ENCODE peak calls at places on chromosomes 1 and 21, in five cellular contexts. G is thyroid gland, M is AG10803, Y is epithelial cell of esophagus, D is heart right ventricle. Z is an unnamed sample.

GRCh38 chr1:172885976-172886375 is 164.8 kb downstream of the TNFSF18 start:
- DNase-seq in G (no peak), M (peak; percentile 70), Y (peak; percentile 35), D (no peak), Z (no peak)

GRCh38 chr1:206476591-206476990 is 6.3 kb downstream of the IKBKE start:
- DNase-seq in G (no peak), M (no peak), Y (no peak), D (no peak), Z (no peak)

GRCh38 chr1:236168716-236169429 is 26.5 kb downstream of the GPR137B start:
- DNase-seq in G (peak; percentile 35), M (peak; percentile 23), Y (peak; percentile 40), D (peak; percentile 46), Z (peak; percentile 82)

GRCh38 chr1:31891280-31891679 is 46.9 kb downstream of the PTP4A2 start:
- DNase-seq in G (no peak), M (no peak), Y (peak; percentile 15), D (no peak), Z (no peak)

GRCh38 chr1:2526824-2527552 is 592 bp upstream of the PANK4 start:
- DNase-seq in G (peak; percentile 31), M (peak; percentile 54), Y (peak; percentile 85), D (peak; percentile 70), Z (peak; percentile 24)

GRCh38 chr1:210686841-210687240 is 358.1 kb downstream of the HHAT start:
- DNase-seq in G (no peak), M (peak; percentile 16), Y (no peak), D (no peak), Z (no peak)

GRCh38 chr1:77824083-77824482 is 44.6 kb downstream of the MIGA1 start:
- DNase-seq in G (no peak), M (peak; percentile 82), Y (peak; percentile 60), D (no peak), Z (peak; percentile 69)

GRCh38 chr1:240344918-240345317 is 253.2 kb downstream of the FMN2 start:
- DNase-seq in G (no peak), M (peak; percentile 38), Y (no peak), D (no peak), Z (no peak)

GRCh38 chr1:72954943-72955342 is 672.6 kb upstream of the NEGR1 start:
- DNase-seq in G (no peak), M (no peak), Y (peak; percentile 9), D (no peak), Z (no peak)

GRCh38 chr1:160351629-160352028 is 8.4 kb downstream of the NCSTN start:
- DNase-seq in G (no peak), M (no peak), Y (no peak), D (peak; percentile 40), Z (no peak)

GRCh38 chr1:110686188-110686587 is 11.4 kb upstream of the KCNA3 start:
- DNase-seq in G (no peak), M (no peak), Y (no peak), D (no peak), Z (no peak)

GRCh38 chr1:240706150-240706904 is 94.4 kb upstream of the GREM2 start:
- DNase-seq in G (no peak), M (peak; percentile 87), Y (no peak), D (no peak), Z (peak; percentile 46)

GRCh38 chr1:26278303-26278702 is 1.6 kb upstream of the SH3BGRL3 start:
- DNase-seq in G (peak; percentile 86), M (peak; percentile 82), Y (peak; percentile 98), D (no peak), Z (peak; percentile 53)

GRCh38 chr1:218351617-218352438 is 6.7 kb downstream of the TGFB2 start:
- DNase-seq in G (peak; percentile 18), M (no peak), Y (peak; percentile 26), D (no peak), Z (peak; percentile 86)

GRCh38 chr21:43196789-43197188 is 28.0 kb downstream of the CRYAA start:
- DNase-seq in G (peak; percentile 66), M (no peak), Y (peak; percentile 86), D (no peak), Z (peak; percentile 48)

GRCh38 chr1:94697839-94698238 is 122.3 kb upstream of the SLC44A3 start:
- DNase-seq in G (no peak), M (no peak), Y (no peak), D (no peak), Z (no peak)

GRCh38 chr1:233668725-233669294 is 54.9 kb downstream of the KCNK1 start:
- DNase-seq in G (no peak), M (peak; percentile 40), Y (peak; percentile 89), D (no peak), Z (peak; percentile 57)

GRCh38 chr1:145706282-145706681 is 886 bp downstream of the PDZK1 start:
- DNase-seq in G (no peak), M (peak; percentile 39), Y (peak; percentile 99), D (no peak), Z (no peak)

GRCh38 chr1:17244826-17245740 is 3.8 kb upstream of the PADI3 start:
- DNase-seq in G (no peak), M (no peak), Y (peak; percentile 63), D (no peak), Z (no peak)

GRCh38 chr21:27572681-27573080 is 605.8 kb upstream of the ADAMTS5 start:
- DNase-seq in G (no peak), M (peak; percentile 91), Y (peak; percentile 83), D (no peak), Z (peak; percentile 47)

GRCh38 chr1:239308701-239309333 is 77.6 kb upstream of the CHRM3 start:
- DNase-seq in G (peak; percentile 16), M (no peak), Y (peak; percentile 22), D (no peak), Z (no peak)

GRCh38 chr1:235908742-235909520 is 42.2 kb upstream of the LYST start:
- DNase-seq in G (peak; percentile 69), M (peak; percentile 92), Y (peak; percentile 98), D (no peak), Z (peak; percentile 72)

DNA sequence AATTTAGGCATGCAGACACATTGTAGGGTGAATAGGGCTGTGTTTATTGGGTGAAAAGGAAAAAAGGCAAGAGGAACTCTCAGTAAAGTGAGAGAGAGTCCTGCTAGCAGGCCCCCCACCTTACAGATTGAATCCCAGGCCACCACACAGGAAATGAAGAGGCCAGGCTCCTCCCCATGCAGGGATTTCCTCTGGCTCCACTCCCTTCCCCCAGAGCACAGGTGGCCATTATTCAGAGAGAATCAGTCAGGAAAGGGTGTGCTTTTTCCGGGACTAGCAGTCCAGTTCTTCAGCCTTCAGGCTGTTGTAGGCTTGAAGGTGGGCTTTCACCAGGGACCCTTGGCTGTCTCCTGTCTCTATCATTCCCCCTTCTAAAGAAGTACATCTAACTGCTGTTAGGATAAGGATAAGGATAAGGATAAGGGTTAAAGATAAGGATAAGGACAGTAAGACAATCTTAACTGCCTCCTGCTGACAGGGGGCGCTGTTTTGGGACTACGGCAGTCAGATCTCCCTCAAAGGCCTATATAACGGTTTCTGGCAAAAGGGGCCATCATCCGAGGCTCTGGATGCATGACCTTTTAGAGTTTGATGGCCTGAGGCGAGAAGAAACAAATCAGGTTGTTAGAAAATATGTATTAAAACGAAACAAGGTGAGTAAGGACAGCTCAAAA is 26.3 kb downstream of the ZNF648 start:
- DNase-seq in G (no peak), M (no peak), Y (no peak), D (no peak), Z (no peak)
- TF ChIP-seq CTCF in G (no peak), M (peak; percentile 6), Y (no peak), D (peak; percentile 38), Z (no peak)

DNA sequence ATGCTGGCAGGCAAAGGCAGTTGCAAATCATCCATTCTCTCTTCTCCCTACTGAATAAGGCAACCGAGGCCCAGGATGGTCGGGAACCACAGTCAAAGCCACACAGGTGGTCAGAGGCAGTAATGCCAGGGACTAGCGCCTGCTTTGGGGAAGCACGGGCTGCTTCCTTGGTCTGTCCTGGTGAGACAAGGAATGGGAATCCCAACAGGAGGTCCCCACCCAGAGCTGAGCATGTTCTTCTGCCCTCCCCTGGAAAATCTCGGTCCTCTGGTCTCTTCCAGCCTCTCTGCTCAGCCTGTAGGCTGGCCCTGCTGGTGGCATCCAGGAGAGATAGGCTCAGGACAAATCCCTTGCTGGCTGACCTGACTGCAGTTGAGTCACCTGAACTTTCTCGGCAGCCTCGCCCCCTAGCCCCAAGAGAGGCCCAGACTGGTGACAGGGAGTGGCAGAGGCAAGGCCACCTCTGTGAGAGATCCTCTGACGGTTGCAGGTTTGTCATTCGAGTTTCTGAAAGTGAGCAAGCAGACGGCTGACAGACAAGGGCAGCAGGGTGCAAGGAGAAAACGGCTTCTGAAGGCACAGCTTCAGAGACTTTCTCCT is 5.8 kb downstream of the OLIG1 start:
- DNase-seq in G (no peak), M (no peak), Y (no peak), D (no peak), Z (no peak)
- H3K4me3 ChIP-seq in G (no peak overlapping the region), M (no peak overlapping the region), Y (no peak overlapping the region), D (no peak overlapping the region), Z (no peak overlapping the region)

GRCh38 chr1:76759171-76759860 is 108.0 kb upstream of the ST6GALNAC5 start:
- DNase-seq in G (no peak), M (no peak), Y (no peak), D (no peak), Z (no peak)

GRCh38 chr1:76759950-76760349 is 107.3 kb upstream of the ST6GALNAC5 start:
- DNase-seq in G (peak; percentile 59), M (peak; percentile 40), Y (peak; percentile 43), D (no peak), Z (peak; percentile 47)

GRCh38 chr1:76766381-76766780 is 100.9 kb upstream of the ST6GALNAC5 start:
- DNase-seq in G (no peak), M (no peak), Y (no peak), D (no peak), Z (no peak)

GRCh38 chr1:76763678-76764077 is 103.6 kb upstream of the ST6GALNAC5 start:
- DNase-seq in G (no peak), M (no peak), Y (no peak), D (no peak), Z (no peak)

DNA sequence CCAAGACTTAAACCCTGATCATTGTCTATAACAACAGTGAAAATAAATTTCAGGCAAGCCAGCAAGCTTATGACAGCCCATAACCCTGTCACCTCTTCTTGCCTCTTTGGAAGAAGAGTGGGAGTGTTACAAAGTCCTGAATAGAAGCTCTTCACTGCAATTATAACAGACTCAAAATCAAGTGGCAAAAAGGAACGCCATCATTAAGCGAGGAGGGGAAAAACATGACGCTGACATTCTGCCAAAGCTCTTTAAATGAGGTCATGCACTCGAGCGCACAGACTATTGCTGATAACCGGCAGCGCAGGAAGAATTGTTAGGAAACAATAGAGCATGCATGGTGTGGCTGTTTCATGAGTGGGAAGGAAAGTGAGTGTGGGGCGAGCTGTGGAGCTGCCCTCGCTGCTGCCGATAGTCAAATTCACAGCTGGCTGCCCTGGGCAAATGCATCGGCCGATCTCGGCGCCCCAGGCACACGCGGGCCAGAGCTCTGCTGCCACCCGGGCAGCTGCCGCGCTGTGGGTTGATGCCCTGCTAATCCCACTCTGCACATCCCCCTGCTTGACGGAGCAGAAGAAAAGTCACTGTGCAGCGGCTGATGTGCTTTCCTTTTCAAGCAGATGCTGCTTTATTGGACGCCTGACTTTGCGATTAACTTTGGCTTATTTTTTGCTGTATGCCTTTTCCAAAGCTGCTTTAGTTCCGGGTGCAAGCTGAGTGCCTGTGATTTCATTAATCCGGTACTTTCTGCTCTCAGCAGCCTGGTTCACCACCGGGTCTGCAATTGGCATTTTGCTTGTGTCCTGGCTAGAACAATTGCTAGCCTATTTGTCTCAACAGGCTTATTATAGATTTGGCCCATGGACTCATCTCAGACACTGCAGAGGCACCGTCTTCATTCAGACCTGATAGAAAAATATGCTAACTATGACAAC is 102.4 kb upstream of the ST6GALNAC5 start:
- DNase-seq in G (peak; percentile 64), M (no peak), Y (no peak), D (peak; percentile 13), Z (peak; percentile 26)
- TF ChIP-seq CTCF in G (no peak), M (no peak), Y (no peak), D (no peak), Z (no peak)

DNA sequence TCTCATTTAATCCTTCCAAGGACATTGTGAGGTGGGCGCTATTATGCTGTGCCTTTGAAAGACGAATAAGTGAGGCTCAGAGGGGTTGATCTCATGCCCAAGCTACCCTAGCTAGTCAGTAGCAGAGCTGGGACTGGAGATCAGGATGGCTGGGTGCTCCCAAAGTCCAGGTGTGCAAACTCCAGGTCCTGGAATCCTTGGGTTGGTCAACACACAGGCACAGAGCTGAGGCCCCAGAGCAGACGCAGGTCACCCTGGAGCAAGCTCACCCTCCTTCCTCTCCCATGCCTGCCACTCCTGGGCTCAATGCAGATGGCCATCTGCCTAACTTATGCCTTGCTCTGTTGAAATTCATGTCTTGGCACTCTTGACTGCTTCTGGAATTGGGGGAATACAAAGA is 587.2 kb downstream of the PTPRU start:
- DNase-seq in G (no peak), M (no peak), Y (no peak), D (no peak), Z (no peak)
- H3K4me3 ChIP-seq in G (no peak overlapping the region), M (no peak overlapping the region), Y (no peak overlapping the region), D (no peak overlapping the region), Z (no peak overlapping the region)

Z was measured in fibroblast of pulmonary artery.